ENCODE peak calls at places on chromosomes 11 and 22, in ten cellular contexts. One of them, this sample, is unnamed.

GRCh38 chr11:65585396-65586246 is 9.8 kb downstream of the EHBP1L1 start:
- DNase-seq in non-pigmented ciliary epithelial cell: no peak
- DNase-seq in naive thymus-derived CD8-positive, alpha-beta T cell: no peak
- DNase-seq in lower lobe of right lung: no peak
- DNase-seq in OCI-M1: no peak
- DNase-seq in neural crest cell: no peak
- DNase-seq in dermis blood vessel endothelial cell: no peak
- DNase-seq in GM23338: peak; percentile 46
- DNase-seq in foreskin fibroblast: peak; percentile 32
- DNase-seq in caudate nucleus: no peak
- DNase-seq in this sample: no peak

GRCh38 chr11:31817054-31817620 is 6.0 kb upstream of the PAX6 start:
- DNase-seq in non-pigmented ciliary epithelial cell: no peak
- DNase-seq in naive thymus-derived CD8-positive, alpha-beta T cell: no peak
- DNase-seq in lower lobe of right lung: no peak
- DNase-seq in OCI-M1: no peak
- DNase-seq in neural crest cell: peak; percentile 23
- DNase-seq in dermis blood vessel endothelial cell: no peak
- DNase-seq in GM23338: peak; percentile 60
- DNase-seq in foreskin fibroblast: no peak
- DNase-seq in caudate nucleus: no peak
- DNase-seq in this sample: no peak

GRCh38 chr11:100918551-100919500 is 210.8 kb downstream of the PGR start:
- DNase-seq in non-pigmented ciliary epithelial cell: no peak
- DNase-seq in naive thymus-derived CD8-positive, alpha-beta T cell: no peak
- DNase-seq in lower lobe of right lung: no peak
- DNase-seq in OCI-M1: no peak
- DNase-seq in neural crest cell: no peak
- DNase-seq in dermis blood vessel endothelial cell: no peak
- DNase-seq in GM23338: no peak
- DNase-seq in foreskin fibroblast: no peak
- DNase-seq in caudate nucleus: no peak
- DNase-seq in this sample: no peak

GRCh38 chr11:47538741-47539575 is 14.0 kb downstream of the CELF1 start:
- DNase-seq in non-pigmented ciliary epithelial cell: no peak
- DNase-seq in naive thymus-derived CD8-positive, alpha-beta T cell: no peak
- DNase-seq in lower lobe of right lung: no peak
- DNase-seq in OCI-M1: no peak
- DNase-seq in neural crest cell: no peak
- DNase-seq in dermis blood vessel endothelial cell: peak; percentile 85
- DNase-seq in GM23338: no peak
- DNase-seq in foreskin fibroblast: no peak
- DNase-seq in caudate nucleus: no peak
- DNase-seq in this sample: no peak

GRCh38 chr11:118052581-118053206 is 24.2 kb upstream of the TMPRSS4 start:
- DNase-seq in non-pigmented ciliary epithelial cell: no peak
- DNase-seq in naive thymus-derived CD8-positive, alpha-beta T cell: peak; percentile 18
- DNase-seq in lower lobe of right lung: no peak
- DNase-seq in OCI-M1: peak; percentile 59
- DNase-seq in neural crest cell: no peak
- DNase-seq in dermis blood vessel endothelial cell: no peak
- DNase-seq in GM23338: no peak
- DNase-seq in foreskin fibroblast: no peak
- DNase-seq in caudate nucleus: no peak
- DNase-seq in this sample: no peak

GRCh38 chr11:122754553-122755322 is 83.6 kb upstream of the CRTAM start:
- DNase-seq in non-pigmented ciliary epithelial cell: no peak
- DNase-seq in naive thymus-derived CD8-positive, alpha-beta T cell: peak; percentile 44
- DNase-seq in lower lobe of right lung: no peak
- DNase-seq in OCI-M1: peak; percentile 19
- DNase-seq in neural crest cell: no peak
- DNase-seq in dermis blood vessel endothelial cell: peak; percentile 51
- DNase-seq in GM23338: peak; percentile 73
- DNase-seq in foreskin fibroblast: no peak
- DNase-seq in caudate nucleus: no peak
- DNase-seq in this sample: peak; percentile 68

GRCh38 chr11:116644201-116644947 is 128.4 kb downstream of the BUD13 start:
- DNase-seq in non-pigmented ciliary epithelial cell: no peak
- DNase-seq in naive thymus-derived CD8-positive, alpha-beta T cell: no peak
- DNase-seq in lower lobe of right lung: no peak
- DNase-seq in OCI-M1: no peak
- DNase-seq in neural crest cell: no peak
- DNase-seq in dermis blood vessel endothelial cell: no peak
- DNase-seq in GM23338: no peak
- DNase-seq in foreskin fibroblast: no peak
- DNase-seq in caudate nucleus: no peak
- DNase-seq in this sample: no peak

GRCh38 chr11:68146704-68147474 is 25.7 kb upstream of the CHKA start:
- DNase-seq in non-pigmented ciliary epithelial cell: no peak
- DNase-seq in naive thymus-derived CD8-positive, alpha-beta T cell: no peak
- DNase-seq in lower lobe of right lung: peak; percentile 74
- DNase-seq in OCI-M1: peak; percentile 97
- DNase-seq in neural crest cell: no peak
- DNase-seq in dermis blood vessel endothelial cell: peak; percentile 55
- DNase-seq in GM23338: no peak
- DNase-seq in foreskin fibroblast: peak; percentile 64
- DNase-seq in caudate nucleus: no peak
- DNase-seq in this sample: peak; percentile 54

GRCh38 chr11:86577663-86578636 is 94.5 kb downstream of the ME3 start:
- DNase-seq in non-pigmented ciliary epithelial cell: no peak
- DNase-seq in naive thymus-derived CD8-positive, alpha-beta T cell: no peak
- DNase-seq in lower lobe of right lung: peak; percentile 53
- DNase-seq in OCI-M1: no peak
- DNase-seq in neural crest cell: no peak
- DNase-seq in dermis blood vessel endothelial cell: peak; percentile 95
- DNase-seq in GM23338: no peak
- DNase-seq in foreskin fibroblast: peak; percentile 92
- DNase-seq in caudate nucleus: no peak
- DNase-seq in this sample: no peak

GRCh38 chr22:21896951-21897513 is 29.6 kb upstream of the MAPK1 start:
- DNase-seq in non-pigmented ciliary epithelial cell: no peak
- DNase-seq in naive thymus-derived CD8-positive, alpha-beta T cell: no peak
- DNase-seq in lower lobe of right lung: no peak
- DNase-seq in OCI-M1: no peak
- DNase-seq in neural crest cell: no peak
- DNase-seq in dermis blood vessel endothelial cell: no peak
- DNase-seq in GM23338: no peak
- DNase-seq in foreskin fibroblast: no peak
- DNase-seq in caudate nucleus: no peak
- DNase-seq in this sample: no peak

GRCh38 chr11:129445226-129445625 is 69.6 kb downstream of the BARX2 start:
- DNase-seq in non-pigmented ciliary epithelial cell: no peak
- DNase-seq in naive thymus-derived CD8-positive, alpha-beta T cell: no peak
- DNase-seq in lower lobe of right lung: no peak
- DNase-seq in OCI-M1: no peak
- DNase-seq in neural crest cell: no peak
- DNase-seq in dermis blood vessel endothelial cell: no peak
- DNase-seq in GM23338: no peak
- DNase-seq in foreskin fibroblast: no peak
- DNase-seq in caudate nucleus: no peak
- DNase-seq in this sample: no peak

GRCh38 chr11:78564037-78564888 is 10.4 kb downstream of the NARS2 start:
- DNase-seq in non-pigmented ciliary epithelial cell: no peak
- DNase-seq in naive thymus-derived CD8-positive, alpha-beta T cell: peak; percentile 64
- DNase-seq in lower lobe of right lung: no peak
- DNase-seq in OCI-M1: peak; percentile 99
- DNase-seq in neural crest cell: peak; percentile 54
- DNase-seq in dermis blood vessel endothelial cell: peak; percentile 85
- DNase-seq in GM23338: peak; percentile 84
- DNase-seq in foreskin fibroblast: peak; percentile 81
- DNase-seq in caudate nucleus: no peak
- DNase-seq in this sample: peak; percentile 78

GRCh38 chr11:92739020-92739419 is 230.4 kb upstream of the MTNR1B start:
- DNase-seq in non-pigmented ciliary epithelial cell: no peak
- DNase-seq in naive thymus-derived CD8-positive, alpha-beta T cell: no peak
- DNase-seq in lower lobe of right lung: no peak
- DNase-seq in OCI-M1: peak; percentile 64
- DNase-seq in neural crest cell: no peak
- DNase-seq in dermis blood vessel endothelial cell: no peak
- DNase-seq in GM23338: no peak
- DNase-seq in foreskin fibroblast: peak; percentile 4
- DNase-seq in caudate nucleus: no peak
- DNase-seq in this sample: no peak

GRCh38 chr11:29734287-29734686 is 282.5 kb downstream of the KCNA4 start:
- DNase-seq in non-pigmented ciliary epithelial cell: no peak
- DNase-seq in naive thymus-derived CD8-positive, alpha-beta T cell: no peak
- DNase-seq in lower lobe of right lung: no peak
- DNase-seq in OCI-M1: no peak
- DNase-seq in neural crest cell: no peak
- DNase-seq in dermis blood vessel endothelial cell: no peak
- DNase-seq in GM23338: no peak
- DNase-seq in foreskin fibroblast: no peak
- DNase-seq in caudate nucleus: no peak
- DNase-seq in this sample: no peak

GRCh38 chr22:26756675-26757293 is 99.4 kb downstream of the MIAT start:
- DNase-seq in non-pigmented ciliary epithelial cell: no peak
- DNase-seq in naive thymus-derived CD8-positive, alpha-beta T cell: peak; percentile 50
- DNase-seq in lower lobe of right lung: peak; percentile 66
- DNase-seq in OCI-M1: peak; percentile 12
- DNase-seq in neural crest cell: peak; percentile 69
- DNase-seq in dermis blood vessel endothelial cell: peak; percentile 65
- DNase-seq in GM23338: peak; percentile 84
- DNase-seq in foreskin fibroblast: peak; percentile 65
- DNase-seq in caudate nucleus: peak; percentile 50
- DNase-seq in this sample: peak; percentile 61

GRCh38 chr11:3684129-3684685 is 13.0 kb upstream of the CHRNA10 start:
- DNase-seq in non-pigmented ciliary epithelial cell: no peak
- DNase-seq in naive thymus-derived CD8-positive, alpha-beta T cell: no peak
- DNase-seq in lower lobe of right lung: no peak
- DNase-seq in OCI-M1: no peak
- DNase-seq in neural crest cell: no peak
- DNase-seq in dermis blood vessel endothelial cell: no peak
- DNase-seq in GM23338: no peak
- DNase-seq in foreskin fibroblast: no peak
- DNase-seq in caudate nucleus: no peak
- DNase-seq in this sample: no peak

GRCh38 chr22:48745842-48746788 is 1081.6 kb downstream of the BRD1 start:
- DNase-seq in non-pigmented ciliary epithelial cell: no peak
- DNase-seq in naive thymus-derived CD8-positive, alpha-beta T cell: no peak
- DNase-seq in lower lobe of right lung: no peak
- DNase-seq in OCI-M1: no peak
- DNase-seq in neural crest cell: peak; percentile 0
- DNase-seq in dermis blood vessel endothelial cell: no peak
- DNase-seq in GM23338: no peak
- DNase-seq in foreskin fibroblast: no peak
- DNase-seq in caudate nucleus: no peak
- DNase-seq in this sample: no peak

GRCh38 chr11:34342008-34342533 is 15.7 kb downstream of the ABTB2 start:
- DNase-seq in non-pigmented ciliary epithelial cell: no peak
- DNase-seq in naive thymus-derived CD8-positive, alpha-beta T cell: no peak
- DNase-seq in lower lobe of right lung: no peak
- DNase-seq in OCI-M1: no peak
- DNase-seq in neural crest cell: no peak
- DNase-seq in dermis blood vessel endothelial cell: no peak
- DNase-seq in GM23338: peak; percentile 24
- DNase-seq in foreskin fibroblast: no peak
- DNase-seq in caudate nucleus: no peak
- DNase-seq in this sample: no peak

GRCh38 chr11:61727401-61727811 is 25.0 kb upstream of the MYRF start:
- DNase-seq in non-pigmented ciliary epithelial cell: no peak
- DNase-seq in naive thymus-derived CD8-positive, alpha-beta T cell: no peak
- DNase-seq in lower lobe of right lung: no peak
- DNase-seq in OCI-M1: no peak
- DNase-seq in neural crest cell: no peak
- DNase-seq in dermis blood vessel endothelial cell: no peak
- DNase-seq in GM23338: no peak
- DNase-seq in foreskin fibroblast: no peak
- DNase-seq in caudate nucleus: no peak
- DNase-seq in this sample: no peak

GRCh38 chr11:80958414-80958813 is 1517.6 kb upstream of the TENM4 start:
- DNase-seq in non-pigmented ciliary epithelial cell: no peak
- DNase-seq in naive thymus-derived CD8-positive, alpha-beta T cell: no peak
- DNase-seq in lower lobe of right lung: no peak
- DNase-seq in OCI-M1: peak; percentile 63
- DNase-seq in neural crest cell: no peak
- DNase-seq in dermis blood vessel endothelial cell: no peak
- DNase-seq in GM23338: no peak
- DNase-seq in foreskin fibroblast: peak; percentile 58
- DNase-seq in caudate nucleus: no peak
- DNase-seq in this sample: no peak

GRCh38 chr22:42644422-42645340 is 4.3 kb upstream of the ATP5MGL start:
- DNase-seq in non-pigmented ciliary epithelial cell: no peak
- DNase-seq in naive thymus-derived CD8-positive, alpha-beta T cell: no peak
- DNase-seq in lower lobe of right lung: peak; percentile 75
- DNase-seq in OCI-M1: no peak
- DNase-seq in neural crest cell: no peak
- DNase-seq in dermis blood vessel endothelial cell: peak; percentile 81
- DNase-seq in GM23338: no peak
- DNase-seq in foreskin fibroblast: peak; percentile 63
- DNase-seq in caudate nucleus: no peak
- DNase-seq in this sample: peak; percentile 49

This sample was measured in KBM-7.